ENCODE peak calls at places on chromosomes 7 and 10, in ten cellular contexts. O is sigmoid colon, D is HCT116, S is K562, C is stomach, L is endothelial cell of umbilical vein, K is GM12891, W is transverse colon, J is H1, T is prostate gland. V is an unnamed sample.

GRCh38 chr7:73831656-73832579 is 1.1 kb downstream of the CLDN4 start:
- DNase-seq in O (no peak), D (peak; percentile 77), S (no peak), C (peak; percentile 90), L (no peak), K (no peak), W (peak; percentile 81), J (no peak), T (peak; percentile 93), V (no peak)

GRCh38 chr7:115910541-115911164 is 119.9 kb downstream of the TFEC start:
- DNase-seq in O (no peak), D (peak; percentile 41), S (no peak), C (no peak), L (peak; percentile 64), K (no peak), W (no peak), J (no peak), T (no peak), V (no peak)

GRCh38 chr10:32317795-32318194 is 29.2 kb downstream of the EPC1 start:
- DNase-seq in O (no peak), D (no peak), S (no peak), C (no peak), L (peak; percentile 45), K (peak; percentile 10), W (no peak), J (no peak), T (no peak), V (peak; percentile 22)

GRCh38 chr10:46309511-46310142 is 22.8 kb downstream of the ANTXRL start:
- DNase-seq in O (peak; percentile 45), D (no peak), S (no peak), C (peak; percentile 13), L (no peak), K (no peak), W (peak; percentile 3), J (no peak), T (no peak), V (no peak)

GRCh38 chr10:88991161-88991899 is 732 bp downstream of the FAS start:
- DNase-seq in O (peak; percentile 90), D (peak; percentile 35), S (peak; percentile 34), C (peak; percentile 55), L (peak; percentile 63), K (no peak), W (peak; percentile 70), J (no peak), T (peak; percentile 65), V (peak; percentile 50)

GRCh38 chr7:26723140-26723539 is 141.2 kb downstream of the SKAP2 start:
- DNase-seq in O (no peak), D (no peak), S (no peak), C (no peak), L (no peak), K (no peak), W (no peak), J (no peak), T (no peak), V (no peak)

GRCh38 chr10:1509003-1509402 is 228.3 kb downstream of the ADARB2 start:
- DNase-seq in O (no peak), D (no peak), S (no peak), C (no peak), L (no peak), K (no peak), W (no peak), J (no peak), T (no peak), V (no peak)

GRCh38 chr7:34260282-34260681 is 354.9 kb downstream of the BMPER start:
- DNase-seq in O (no peak), D (peak; percentile 61), S (no peak), C (no peak), L (peak; percentile 57), K (no peak), W (no peak), J (no peak), T (no peak), V (no peak)

GRCh38 chr10:130110236-130111114 is at the start of gene C10orf143:
- DNase-seq in O (peak; percentile 99), D (peak; percentile 79), S (peak; percentile 95), C (peak; percentile 98), L (peak; percentile 98), K (peak; percentile 77), W (peak; percentile 98), J (peak; percentile 88), T (peak; percentile 97), V (peak; percentile 76)

GRCh38 chr10:130112821-130113220 is 2.2 kb upstream of the C10orf143 start:
- DNase-seq in O (no peak), D (no peak), S (no peak), C (no peak), L (no peak), K (no peak), W (no peak), J (no peak), T (no peak), V (no peak)

GRCh38 chr10:130109796-130110235 is 814 bp downstream of the C10orf143 start:
- DNase-seq in O (peak; percentile 85), D (peak; percentile 49), S (peak; percentile 49), C (peak; percentile 82), L (peak; percentile 89), K (no peak), W (peak; percentile 81), J (peak; percentile 47), T (peak; percentile 75), V (no peak)

GRCh38 chr10:130111848-130112180 is 1.2 kb upstream of the C10orf143 start:
- DNase-seq in O (no peak), D (no peak), S (no peak), C (no peak), L (no peak), K (no peak), W (no peak), J (no peak), T (no peak), V (no peak)

DNA sequence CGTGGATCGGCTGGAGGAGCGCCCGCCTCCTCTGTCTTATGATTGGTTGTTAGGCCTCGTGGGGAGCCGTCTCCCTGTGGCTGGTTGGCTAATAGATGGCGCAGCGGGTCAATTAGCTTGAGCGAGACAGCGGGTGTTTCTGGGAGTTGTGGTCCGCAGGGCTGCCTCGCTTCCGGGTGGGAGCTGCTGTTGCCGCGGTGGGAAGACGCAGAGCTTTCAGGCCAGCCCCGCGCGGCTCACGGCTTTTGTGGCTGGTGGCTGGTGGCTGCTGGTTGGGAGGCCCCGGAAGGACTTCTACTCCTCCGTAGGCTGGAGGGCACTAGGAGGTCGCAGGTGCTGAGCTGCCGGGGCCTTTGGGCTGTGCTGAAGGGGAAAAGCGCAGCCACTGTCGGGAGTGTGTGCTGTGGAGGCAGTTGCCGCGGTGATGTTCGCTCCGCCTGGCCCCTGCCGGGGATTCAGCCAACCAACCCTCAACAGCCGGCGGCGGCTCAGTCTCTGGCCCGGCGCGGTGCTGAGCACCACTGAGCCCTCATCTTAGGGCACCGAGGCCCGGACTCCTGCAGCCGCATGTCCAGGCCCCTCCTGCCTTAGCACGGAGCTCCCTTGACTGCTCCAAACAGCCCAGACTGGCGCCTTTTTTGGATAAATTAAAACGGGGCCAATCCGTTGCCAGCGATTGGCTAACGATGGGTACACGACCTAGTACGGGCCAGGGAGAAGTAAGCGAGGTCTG is 651 bp upstream of the C10orf143 start:
- DNase-seq in O (peak; percentile 99), D (peak; percentile 86), S (peak; percentile 91), C (peak; percentile 96), L (peak; percentile 97), K (peak; percentile 85), W (peak; percentile 96), J (peak; percentile 90), T (peak; percentile 98), V (peak; percentile 84)
- TF ChIP-seq POLR2A in O (peak; percentile 80), D (no peak), S (peak; percentile 3), C (peak; percentile 49), L (peak; percentile 32), K (peak; percentile 62), W (peak; percentile 57), J (peak; percentile 61), T (peak; percentile 55), V (peak; percentile 69)

GRCh38 chr7:126988022-126988421 is 264.7 kb downstream of the GRM8 start:
- DNase-seq in O (no peak), D (no peak), S (no peak), C (no peak), L (no peak), K (no peak), W (no peak), J (no peak), T (no peak), V (no peak)

GRCh38 chr7:126996659-126997058 is 256.1 kb downstream of the GRM8 start:
- DNase-seq in O (no peak), D (no peak), S (no peak), C (no peak), L (no peak), K (no peak), W (no peak), J (no peak), T (no peak), V (no peak)

GRCh38 chr7:126993626-126994213 is 259.0 kb downstream of the GRM8 start:
- DNase-seq in O (no peak), D (no peak), S (no peak), C (no peak), L (no peak), K (no peak), W (no peak), J (no peak), T (no peak), V (no peak)
- TF ChIP-seq POLR2AphosphoS5 in O (no peak), D (no peak), S (no peak), C (no peak), L (no peak), K (no peak), W (no peak), J (no peak), T (no peak), V (no peak)

GRCh38 chr10:10609379-10609955 is 408.2 kb upstream of the CELF2 start:
- DNase-seq in O (no peak), D (no peak), S (no peak), C (no peak), L (no peak), K (no peak), W (no peak), J (no peak), T (no peak), V (no peak)

GRCh38 chr10:10618139-10618538 is 399.5 kb upstream of the CELF2 start:
- DNase-seq in O (no peak), D (no peak), S (no peak), C (no peak), L (no peak), K (no peak), W (no peak), J (no peak), T (no peak), V (no peak)

GRCh38 chr10:10613654-10614244 is 403.9 kb upstream of the CELF2 start:
- DNase-seq in O (no peak), D (no peak), S (no peak), C (no peak), L (peak; percentile 27), K (no peak), W (no peak), J (no peak), T (peak; percentile 24), V (no peak)
- TF ChIP-seq POLR2A in O (no peak), D (no peak), S (no peak), C (no peak), L (no peak), K (no peak), W (no peak), J (no peak), T (no peak), V (no peak)

GRCh38 chr10:129521161-129522025 is 54.4 kb downstream of the MGMT start:
- DNase-seq in O (no peak), D (no peak), S (no peak), C (no peak), L (no peak), K (no peak), W (no peak), J (no peak), T (no peak), V (no peak)

GRCh38 chr10:129525408-129525807 is 58.4 kb downstream of the MGMT start:
- DNase-seq in O (no peak), D (no peak), S (no peak), C (no peak), L (no peak), K (no peak), W (no peak), J (no peak), T (no peak), V (no peak)

GRCh38 chr10:129522041-129522585 is 55.1 kb downstream of the MGMT start:
- DNase-seq in O (no peak), D (no peak), S (no peak), C (no peak), L (no peak), K (no peak), W (no peak), J (no peak), T (no peak), V (no peak)

GRCh38 chr10:129523031-129523722 is 56.1 kb downstream of the MGMT start:
- DNase-seq in O (no peak), D (no peak), S (no peak), C (peak; percentile 9), L (no peak), K (no peak), W (no peak), J (no peak), T (no peak), V (no peak)

GRCh38 chr10:129523723-129524316 is 56.8 kb downstream of the MGMT start:
- DNase-seq in O (no peak), D (no peak), S (no peak), C (peak; percentile 21), L (no peak), K (no peak), W (no peak), J (no peak), T (no peak), V (no peak)
- TF ChIP-seq POLR2AphosphoS5 in O (no peak), D (no peak), S (no peak), C (no peak), L (no peak), K (no peak), W (no peak), J (no peak), T (no peak), V (no peak)